ENCODE peak calls at places on chromosome 12, in five cellular contexts. K, R, Y, G and Q are unnamed samples.
A peak's percentile ranks its signal among the peaks of the same experiment; 100 is the strongest.

GRCh38 chr12:3214508-3215365 is 137.6 kb downstream of the TSPAN9 start:
- DNase-seq in K (no peak), R (no peak), Y (no peak), G (no peak), Q (no peak)

GRCh38 chr12:3747976-3748619 is 4.8 kb downstream of the CRACR2A start:
- DNase-seq in K (no peak), R (no peak), Y (no peak), G (no peak), Q (no peak)

GRCh38 chr12:113184098-113184899 is 979 bp downstream of the DDX54 start:
- DNase-seq in K (no peak), R (no peak), Y (no peak), G (no peak), Q (no peak)

GRCh38 chr12:462936-463705 is 3.4 kb downstream of the B4GALNT3 start:
- DNase-seq in K (no peak), R (no peak), Y (no peak), G (no peak), Q (no peak)

GRCh38 chr12:132723764-132724140 is 13.1 kb downstream of the PGAM5 start:
- DNase-seq in K (no peak), R (peak; percentile 51), Y (no peak), G (no peak), Q (peak; percentile 73)

GRCh38 chr12:58081488-58081887 is 140.1 kb downstream of the ATP23 start:
- DNase-seq in K (no peak), R (no peak), Y (no peak), G (no peak), Q (no peak)

GRCh38 chr12:41769810-41770209 is 374.9 kb downstream of the GXYLT1 start:
- DNase-seq in K (no peak), R (no peak), Y (no peak), G (no peak), Q (no peak)

GRCh38 chr12:126998747-126999285 is 1268.2 kb upstream of the TMEM132C start:
- DNase-seq in K (no peak), R (no peak), Y (no peak), G (no peak), Q (no peak)

GRCh38 chr12:95972832-95973465 is 23.2 kb downstream of the HAL start:
- DNase-seq in K (no peak), R (no peak), Y (no peak), G (no peak), Q (no peak)

GRCh38 chr12:116202940-116203339 is 74.6 kb downstream of the MED13L start:
- DNase-seq in K (no peak), R (peak; percentile 50), Y (no peak), G (no peak), Q (peak; percentile 21)

GRCh38 chr12:15928870-15929571 is 17.9 kb downstream of the DERA start:
- DNase-seq in K (no peak), R (no peak), Y (no peak), G (no peak), Q (no peak)

GRCh38 chr12:43104524-43104923 is 447.5 kb downstream of the ADAMTS20 start:
- DNase-seq in K (no peak), R (no peak), Y (no peak), G (no peak), Q (peak; percentile 69)

GRCh38 chr12:115918763-115919162 is 358.7 kb downstream of the MED13L start:
- DNase-seq in K (no peak), R (no peak), Y (no peak), G (no peak), Q (no peak)

GRCh38 chr12:15227004-15227679 is 5.9 kb upstream of the RERG start:
- DNase-seq in K (peak; percentile 61), R (peak; percentile 53), Y (peak; percentile 41), G (peak; percentile 63), Q (peak; percentile 64)

GRCh38 chr12:113152835-113153814 is 3.6 kb downstream of the CFAP73 start:
- DNase-seq in K (peak; percentile 90), R (peak; percentile 68), Y (peak; percentile 58), G (peak; percentile 55), Q (peak; percentile 64)

GRCh38 chr12:115914122-115914521 is 363.4 kb downstream of the MED13L start:
- DNase-seq in K (no peak), R (no peak), Y (no peak), G (no peak), Q (no peak)

GRCh38 chr12:118645219-118645618 is 268.9 kb downstream of the SUDS3 start:
- DNase-seq in K (peak; percentile 10), R (no peak), Y (no peak), G (no peak), Q (no peak)

GRCh38 chr12:39300799-39301198 is 142.1 kb downstream of the KIF21A start:
- DNase-seq in K (no peak), R (peak; percentile 33), Y (no peak), G (no peak), Q (peak; percentile 27)

GRCh38 chr12:88952543-88952942 is 372.3 kb upstream of the KITLG start:
- DNase-seq in K (peak; percentile 46), R (peak; percentile 8), Y (no peak), G (no peak), Q (peak; percentile 71)

GRCh38 chr12:3468329-3468728 is 22.7 kb upstream of the PRMT8 start:
- DNase-seq in K (no peak), R (no peak), Y (no peak), G (no peak), Q (no peak)

GRCh38 chr12:116958402-116959197 is 47.9 kb downstream of the FBXW8 start:
- DNase-seq in K (no peak), R (no peak), Y (no peak), G (no peak), Q (peak; percentile 23)

GRCh38 chr12:4099276-4099675 is 174.3 kb upstream of the CCND2 start:
- DNase-seq in K (no peak), R (no peak), Y (no peak), G (no peak), Q (no peak)

GRCh38 chr12:54363047-54363446 is 1.2 kb downstream of the GPR84 start:
- DNase-seq in K (no peak), R (no peak), Y (no peak), G (no peak), Q (no peak)

GRCh38 chr12:7395950-7396349 is 48.0 kb downstream of the CD163L1 start:
- DNase-seq in K (no peak), R (no peak), Y (no peak), G (no peak), Q (no peak)

GRCh38 chr12:122421263-122421814 is 1.1 kb downstream of the CLIP1 start:
- DNase-seq in K (peak; percentile 75), R (peak; percentile 50), Y (peak; percentile 52), G (peak; percentile 59), Q (peak; percentile 69)

GRCh38 chr12:31207799-31208465 is 118.0 kb downstream of the SINHCAF start:
- DNase-seq in K (no peak), R (no peak), Y (no peak), G (no peak), Q (peak; percentile 7)

GRCh38 chr12:126891789-126892188 is 1375.2 kb upstream of the TMEM132C start:
- DNase-seq in K (peak; percentile 13), R (no peak), Y (no peak), G (no peak), Q (no peak)

GRCh38 chr12:10959777-10960176 is 20.7 kb upstream of the TAS2R14 start:
- DNase-seq in K (peak; percentile 21), R (peak; percentile 11), Y (no peak), G (no peak), Q (peak; percentile 16)

GRCh38 chr12:121781751-121782615 is 11.5 kb downstream of the RHOF start:
- DNase-seq in K (no peak), R (no peak), Y (no peak), G (no peak), Q (peak; percentile 39)

GRCh38 chr12:123801573-123802178 is 39.6 kb downstream of the DNAH10 start:
- DNase-seq in K (peak; percentile 43), R (peak; percentile 43), Y (no peak), G (no peak), Q (peak; percentile 68)

GRCh38 chr12:48815281-48816110 is 2.8 kb upstream of the CACNB3 start:
- DNase-seq in K (peak; percentile 84), R (peak; percentile 77), Y (peak; percentile 82), G (peak; percentile 84), Q (peak; percentile 82)

GRCh38 chr12:121223283-121223946 is 13.5 kb downstream of the P2RX4 start:
- DNase-seq in K (peak; percentile 39), R (no peak), Y (no peak), G (no peak), Q (no peak)

GRCh38 chr12:29519585-29520182 is 22.2 kb upstream of the OVCH1 start:
- DNase-seq in K (peak; percentile 60), R (peak; percentile 49), Y (no peak), G (no peak), Q (peak; percentile 84)

DNA sequence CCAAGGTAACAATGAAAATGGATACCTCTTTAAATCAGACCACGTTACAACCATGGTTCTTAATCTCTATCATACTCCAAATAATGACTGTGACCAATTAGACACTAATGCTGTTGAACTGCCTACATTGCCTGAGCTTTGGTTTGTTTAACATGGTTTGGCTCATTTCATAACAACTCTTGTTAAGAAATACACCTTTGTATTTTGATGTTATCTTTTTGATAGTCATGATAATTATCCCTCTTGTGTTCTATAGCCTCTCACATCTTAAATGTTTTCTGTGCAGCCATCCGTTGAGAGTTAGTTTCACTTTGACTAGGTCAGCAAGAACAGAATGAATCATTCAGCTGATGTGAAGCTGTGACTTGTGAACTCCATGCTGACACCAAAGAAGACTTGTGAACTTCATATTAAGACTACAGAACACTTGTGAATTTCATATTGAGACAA is 75.5 kb upstream of the RERGL start:
- DNase-seq in K (no peak), R (peak; percentile 36), Y (no peak), G (no peak), Q (peak; percentile 55)
- H3K4me3 ChIP-seq in K (no peak overlapping the region), R (peak overlapping the region; percentile 35), Y (no peak overlapping the region), G (no peak overlapping the region), Q (peak overlapping the region; percentile 47)

DNA sequence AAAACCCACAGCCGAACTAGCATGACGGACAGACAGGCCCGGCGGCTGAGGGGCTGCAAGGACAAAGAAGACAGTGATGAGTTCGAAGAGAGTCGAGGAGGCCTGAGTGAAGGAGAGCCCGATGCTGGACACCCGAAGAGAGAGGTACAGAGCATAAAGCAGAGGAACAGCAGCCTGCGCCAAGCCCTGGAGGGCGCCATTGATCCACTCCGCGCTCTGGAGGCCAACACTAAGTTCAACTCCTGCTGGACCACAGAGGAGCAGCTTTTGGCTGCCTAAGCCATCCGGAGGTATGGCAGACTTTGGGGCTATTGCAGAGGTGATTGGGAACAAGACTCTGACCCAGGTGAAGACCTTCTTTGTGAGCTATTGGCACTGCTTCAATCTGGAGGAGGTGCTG is 7.8 kb upstream of the PLXNC1 start:
- DNase-seq in K (peak; percentile 51), R (peak; percentile 11), Y (no peak), G (no peak), Q (no peak)
- TF ChIP-seq CTCF in K (peak; percentile 28), R (peak; percentile 41), Y (peak; percentile 21), G (peak; percentile 15), Q (no peak)

GRCh38 chr12:130827432-130827831 is 11.6 kb downstream of the STX2 start:
- DNase-seq in K (no peak), R (peak; percentile 39), Y (no peak), G (no peak), Q (no peak)
- H3K4me3 ChIP-seq in K (no peak overlapping the region), R (no peak overlapping the region), Y (no peak overlapping the region), G (no peak overlapping the region), Q (no peak overlapping the region)

GRCh38 chr12:9725471-9725870 is 7.4 kb downstream of the CLECL1 start:
- DNase-seq in K (no peak), R (no peak), Y (no peak), G (no peak), Q (no peak)

GRCh38 chr12:9718968-9719367 is 13.9 kb downstream of the CLECL1 start:
- DNase-seq in K (no peak), R (no peak), Y (no peak), G (no peak), Q (no peak)

GRCh38 chr12:9724023-9724422 is 8.9 kb downstream of the CLECL1 start:
- DNase-seq in K (no peak), R (no peak), Y (no peak), G (no peak), Q (no peak)

GRCh38 chr12:9719835-9720234 is 13.1 kb downstream of the CLECL1 start:
- DNase-seq in K (no peak), R (no peak), Y (no peak), G (no peak), Q (no peak)

GRCh38 chr12:9721394-9722092 is 11.4 kb downstream of the CLECL1 start:
- DNase-seq in K (peak; percentile 90), R (peak; percentile 10), Y (no peak), G (no peak), Q (peak; percentile 5)
- TF ChIP-seq CTCF in K (no peak), R (no peak), Y (no peak), G (no peak), Q (no peak)